ENCODE peak calls at places on chromosome 18, in eight cellular contexts. L, Z, U, B, I, N, O and X are unnamed samples. For H3K79me2, the result is how much of the 10 kb centered on the place peaks cover.

GRCh38 chr18:59988098-59988706 is 88.4 kb downstream of the PMAIP1 start:
- DNase-seq in L (peak), Z (peak), U (peak), B (peak), I (peak), N (peak), O (peak), X (peak)

GRCh38 chr18:8668381-8668780 is 37.0 kb upstream of the MTCL1 start:
- DNase-seq in L (no peak), Z (no peak), U (no peak), B (no peak), I (no peak), N (no peak), O (no peak), X (no peak)

GRCh38 chr18:49813071-49813320 is 337 bp downstream of the ACAA2 start:
- DNase-seq in L (peak), Z (no peak), U (peak), B (peak), I (peak), N (no peak), O (peak), X (peak)

GRCh38 chr18:8559612-8560011 is 49.6 kb upstream of the RAB12 start:
- DNase-seq in L (no peak), Z (no peak), U (no peak), B (peak), I (no peak), N (no peak), O (no peak), X (no peak)

GRCh38 chr18:24095976-24096375 is 42.9 kb upstream of the CABYR start:
- DNase-seq in L (no peak), Z (no peak), U (no peak), B (peak), I (no peak), N (no peak), O (no peak), X (no peak)

GRCh38 chr18:63216911-63217311 is 102.7 kb downstream of the BCL2 start:
- DNase-seq in L (no peak), Z (no peak), U (no peak), B (peak), I (no peak), N (no peak), O (no peak), X (peak)

GRCh38 chr18:68694316-68694715 is 20.6 kb downstream of the TMX3 start:
- DNase-seq in L (no peak), Z (no peak), U (no peak), B (no peak), I (no peak), N (no peak), O (no peak), X (no peak)

GRCh38 chr18:65704051-65704450 is 46.8 kb upstream of the CDH7 start:
- DNase-seq in L (no peak), Z (no peak), U (no peak), B (no peak), I (no peak), N (no peak), O (no peak), X (no peak)

GRCh38 chr18:78792094-78792493 is 187.5 kb upstream of the SALL3 start:
- DNase-seq in L (no peak), Z (no peak), U (no peak), B (no peak), I (no peak), N (no peak), O (no peak), X (no peak)

GRCh38 chr18:39105095-39105494 is 1539.5 kb upstream of the CELF4 start:
- DNase-seq in L (no peak), Z (no peak), U (no peak), B (no peak), I (no peak), N (no peak), O (no peak), X (no peak)

GRCh38 chr18:13536578-13536977 is 189.8 kb downstream of the FAM210A start:
- DNase-seq in L (no peak), Z (no peak), U (no peak), B (no peak), I (no peak), N (no peak), O (no peak), X (no peak)

GRCh38 chr18:13538630-13539029 is 187.7 kb downstream of the FAM210A start:
- DNase-seq in L (no peak), Z (no peak), U (no peak), B (no peak), I (no peak), N (no peak), O (no peak), X (no peak)

GRCh38 chr18:13539843-13540535 is 186.4 kb downstream of the FAM210A start:
- DNase-seq in L (no peak), Z (no peak), U (no peak), B (no peak), I (no peak), N (no peak), O (no peak), X (no peak)

GRCh38 chr18:13539050-13539449 is 187.3 kb downstream of the FAM210A start:
- DNase-seq in L (peak), Z (no peak), U (no peak), B (no peak), I (no peak), N (no peak), O (no peak), X (no peak)

GRCh38 chr18:13537022-13537780 is 189.2 kb downstream of the FAM210A start:
- DNase-seq in L (no peak), Z (no peak), U (no peak), B (no peak), I (no peak), N (no peak), O (no peak), X (no peak)
- H3K79me2 ChIP-seq in L (under half), Z (under half), U (under half), B (under half), I (under half), N (under half), O (under half), X (under half)

DNA sequence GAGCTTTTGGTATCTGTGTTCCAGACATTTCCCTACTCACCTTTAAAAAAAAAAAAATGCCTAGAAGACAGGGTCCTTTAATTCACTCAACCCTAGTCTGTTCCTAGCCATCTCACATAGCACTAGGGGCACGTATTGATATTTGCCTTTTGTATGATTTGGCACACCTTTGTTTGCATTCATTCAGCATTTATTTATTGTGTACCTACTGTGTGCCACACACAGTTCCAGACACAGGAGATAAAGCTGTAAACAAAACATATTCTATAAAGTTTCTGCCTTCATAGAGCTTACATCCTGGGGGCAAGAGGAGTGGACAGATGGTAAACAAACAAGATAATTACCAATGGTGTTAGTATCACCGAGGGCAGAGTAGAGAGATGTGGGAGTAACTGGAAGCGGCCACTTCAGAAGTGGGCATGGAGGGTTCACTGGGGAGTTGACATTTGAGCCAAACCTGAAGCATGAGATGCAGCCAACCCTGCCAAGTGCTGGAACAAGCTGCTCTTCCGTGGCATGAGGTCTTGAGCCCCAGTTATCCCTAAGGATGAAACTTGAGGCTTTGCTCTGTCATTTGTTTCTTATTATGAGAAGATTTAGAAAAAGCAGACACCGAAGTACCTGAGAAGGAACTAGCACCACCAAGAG is 18.2 kb downstream of the MAPRE2 start:
- DNase-seq in L (no peak), Z (no peak), U (no peak), B (no peak), I (no peak), N (no peak), O (no peak), X (no peak)
- TF ChIP-seq EZH2phosphoT487 in L (no peak), Z (no peak), U (no peak), B (no peak), I (no peak), N (no peak), O (no peak), X (no peak)

GRCh38 chr18:35463050-35463449 is 34.7 kb downstream of the INO80C start:
- DNase-seq in L (no peak), Z (no peak), U (no peak), B (no peak), I (no peak), N (peak), O (no peak), X (no peak)
- H3K4me2 ChIP-seq in L (no peak), Z (no peak), U (no peak), B (no peak), I (no peak), N (no peak), O (no peak), X (no peak)

DNA sequence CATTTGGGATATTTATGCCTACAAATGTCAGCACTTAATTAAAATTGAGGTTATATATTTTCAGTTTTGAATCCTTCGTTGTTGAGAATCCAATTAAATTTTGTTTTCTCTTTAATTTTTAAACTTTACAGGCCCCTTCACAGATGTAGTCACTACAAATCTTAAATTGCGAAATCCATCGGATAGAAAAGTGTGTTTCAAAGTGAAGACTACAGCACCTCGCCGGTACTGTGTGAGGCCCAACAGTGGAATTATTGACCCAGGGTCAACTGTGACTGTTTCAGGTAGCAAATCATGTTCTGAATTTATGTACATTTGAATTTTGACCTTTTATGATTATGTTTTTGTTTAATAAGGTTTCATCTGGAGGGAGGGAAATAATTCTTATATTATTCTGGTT is 17.9 kb downstream of the VAPA start:
- DNase-seq in L (no peak), Z (no peak), U (no peak), B (no peak), I (no peak), N (no peak), O (no peak), X (no peak)
- H3K79me2 ChIP-seq in L (half or more), Z (half or more), U (half or more), B (half or more), I (half or more), N (half or more), O (half or more), X (half or more)

DNA sequence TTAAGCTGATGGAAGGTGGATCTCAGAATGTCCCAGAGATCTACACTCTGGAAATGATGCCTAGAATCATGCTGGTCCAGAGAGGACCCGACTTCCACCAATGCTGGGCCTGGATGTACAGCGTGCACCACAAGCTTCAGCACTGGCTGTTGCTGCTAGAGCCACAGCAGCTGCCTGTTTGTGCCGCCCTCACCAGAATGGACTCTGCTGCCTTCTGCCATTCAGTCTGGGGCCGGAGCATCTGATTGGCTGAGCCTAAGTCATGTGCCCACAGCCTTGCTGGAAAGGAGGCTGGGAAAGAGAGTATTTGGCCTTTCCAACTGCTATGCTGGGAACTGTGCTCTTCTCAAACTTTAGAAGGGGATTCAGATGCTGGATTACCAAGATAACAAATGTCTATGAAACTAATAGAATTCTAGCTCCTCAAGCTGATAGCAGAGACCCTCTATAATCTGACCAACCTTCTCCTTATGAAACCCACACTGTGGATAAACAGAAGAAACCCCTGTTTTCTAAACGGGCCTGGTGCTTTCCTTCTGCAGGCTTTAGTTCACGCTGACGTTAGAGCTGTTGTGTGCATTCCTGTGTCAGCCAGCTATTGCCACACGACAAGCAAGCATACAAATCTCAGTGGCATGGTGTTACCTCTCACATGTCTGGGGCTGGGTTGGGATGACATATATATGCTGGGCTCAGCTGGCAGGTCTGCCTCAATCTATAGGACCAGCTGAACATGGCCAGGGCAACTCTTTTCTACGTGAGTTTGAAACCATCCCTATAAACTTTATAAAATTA is 4.1 kb upstream of the LOXHD1 start:
- DNase-seq in L (no peak), Z (no peak), U (peak), B (peak), I (peak), N (peak), O (peak), X (no peak)
- TF ChIP-seq EZH2phosphoT487 in L (no peak), Z (no peak), U (no peak), B (no peak), I (no peak), N (no peak), O (no peak), X (no peak)

GRCh38 chr18:74742573-74742972 is 144.9 kb downstream of the ZNF407 start:
- DNase-seq in L (no peak), Z (no peak), U (no peak), B (peak), I (no peak), N (no peak), O (no peak), X (no peak)

GRCh38 chr18:74748809-74749208 is 151.1 kb downstream of the ZNF407 start:
- DNase-seq in L (no peak), Z (no peak), U (peak), B (no peak), I (no peak), N (no peak), O (no peak), X (no peak)

GRCh38 chr18:74739926-74740325 is 142.3 kb downstream of the ZNF407 start:
- DNase-seq in L (no peak), Z (no peak), U (no peak), B (no peak), I (peak), N (no peak), O (no peak), X (no peak)

DNA sequence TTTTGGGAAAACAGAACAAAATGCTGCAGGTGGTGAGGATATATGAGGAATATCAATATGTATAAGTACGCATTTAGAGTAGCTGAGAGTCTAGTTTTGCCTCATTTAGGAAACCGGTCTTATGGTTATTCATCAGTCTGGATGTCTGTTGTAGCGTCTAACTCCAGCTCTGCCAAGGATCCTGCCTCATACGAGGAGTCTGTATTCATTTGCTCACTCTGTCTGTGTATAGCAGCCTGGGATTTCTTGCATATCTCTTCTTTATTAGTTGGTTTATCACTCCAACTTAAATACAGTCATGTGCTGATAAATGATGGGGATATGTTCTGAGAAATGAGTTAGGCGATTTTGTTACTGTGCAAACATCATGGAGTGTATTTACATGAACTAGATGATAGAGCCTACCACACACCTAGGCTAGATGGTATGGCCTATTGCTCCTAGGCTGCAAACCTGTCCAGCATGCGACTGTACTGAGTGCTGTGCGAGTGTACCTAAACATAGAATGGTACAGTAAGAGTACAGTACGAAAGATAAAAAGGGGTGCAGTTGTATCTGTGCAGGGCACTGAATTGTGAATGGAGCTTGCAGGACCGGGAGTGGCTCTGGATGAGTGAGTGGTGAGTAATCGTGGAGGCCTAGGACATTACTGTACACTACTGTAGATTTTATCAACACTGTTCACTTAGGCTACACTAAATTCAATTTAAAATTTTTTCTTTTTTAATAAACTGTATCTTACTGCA is 148.2 kb downstream of the ZNF407 start:
- DNase-seq in L (no peak), Z (peak), U (no peak), B (peak), I (no peak), N (peak), O (peak), X (no peak)
- H3K4me2 ChIP-seq in L (no peak), Z (peak), U (no peak), B (peak), I (no peak), N (peak), O (no peak), X (no peak)

GRCh38 chr18:48132993-48133674 is 202.7 kb upstream of the SMAD2 start:
- DNase-seq in L (no peak), Z (no peak), U (no peak), B (no peak), I (no peak), N (no peak), O (no peak), X (no peak)
- H3K79me2 ChIP-seq in L (under half), Z (under half), U (under half), B (under half), I (under half), N (under half), O (under half), X (under half)

GRCh38 chr18:56257215-56257614 is 381.2 kb downstream of the TXNL1 start:
- DNase-seq in L (no peak), Z (no peak), U (no peak), B (peak), I (no peak), N (no peak), O (peak), X (peak)

GRCh38 chr18:56255381-56255780 is 383.0 kb downstream of the TXNL1 start:
- DNase-seq in L (no peak), Z (no peak), U (no peak), B (no peak), I (no peak), N (no peak), O (no peak), X (no peak)

GRCh38 chr18:56252456-56252855 is 385.9 kb downstream of the TXNL1 start:
- DNase-seq in L (no peak), Z (no peak), U (peak), B (no peak), I (no peak), N (no peak), O (no peak), X (no peak)

GRCh38 chr18:56258178-56258577 is 380.2 kb downstream of the TXNL1 start:
- DNase-seq in L (no peak), Z (no peak), U (no peak), B (no peak), I (no peak), N (no peak), O (no peak), X (no peak)

GRCh38 chr18:56256659-56257058 is 381.7 kb downstream of the TXNL1 start:
- DNase-seq in L (no peak), Z (no peak), U (no peak), B (no peak), I (no peak), N (no peak), O (no peak), X (no peak)
- TF ChIP-seq EZH2phosphoT487 in L (no peak), Z (no peak), U (no peak), B (no peak), I (no peak), N (no peak), O (no peak), X (no peak)

GRCh38 chr18:11489266-11489899 is 120.0 kb upstream of the SLC35G4 start:
- DNase-seq in L (peak), Z (no peak), U (no peak), B (no peak), I (no peak), N (no peak), O (no peak), X (no peak)
- H3K4me2 ChIP-seq in L (peak), Z (no peak), U (no peak), B (no peak), I (no peak), N (no peak), O (no peak), X (no peak)

DNA sequence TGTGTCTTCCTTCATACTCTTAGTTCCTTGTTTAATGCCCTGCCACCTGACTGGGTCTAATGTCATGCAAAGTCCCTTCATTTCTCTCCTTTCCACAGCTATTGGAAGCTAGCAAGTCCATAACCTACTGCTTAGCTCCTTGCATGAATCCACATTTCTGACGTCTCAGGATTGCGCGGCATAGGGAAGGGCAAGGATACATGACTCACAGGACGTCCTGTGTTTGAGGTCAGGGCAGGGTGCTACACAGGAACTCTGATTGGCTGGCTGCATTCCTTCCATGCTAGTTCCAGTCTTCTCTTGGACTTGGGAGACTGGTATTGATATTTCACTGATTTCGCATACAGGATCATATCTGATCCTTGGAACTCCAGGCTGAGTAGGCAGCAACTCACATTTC is 137.9 kb downstream of the CDH2 start:
- DNase-seq in L (no peak), Z (no peak), U (no peak), B (no peak), I (no peak), N (no peak), O (peak), X (no peak)
- H3K79me2 ChIP-seq in L (under half), Z (under half), U (half or more), B (half or more), I (under half), N (half or more), O (under half), X (under half)